ENCODE peak calls at places on chromosome 20, in nine cellular contexts. A, D, Y, L, I, Q, T, W and O are unnamed samples.
A peak's percentile ranks its signal among the peaks of the same experiment; 100 is the strongest.

GRCh38 chr20:45890077-45890996 is 671 bp downstream of the NEURL2 start:
- DNase-seq in A (peak; percentile 86), D (no peak), Y (peak; percentile 89), L (no peak), I (peak; percentile 60), Q (peak; percentile 43), T (no peak), W (no peak), O (peak; percentile 69)

GRCh38 chr20:43937586-43937985 is 22.9 kb downstream of the TOX2 start:
- DNase-seq in A (no peak), D (no peak), Y (no peak), L (no peak), I (no peak), Q (no peak), T (no peak), W (no peak), O (no peak)

GRCh38 chr20:1876975-1877603 is 18.1 kb upstream of the SIRPA start:
- DNase-seq in A (no peak), D (no peak), Y (no peak), L (no peak), I (no peak), Q (no peak), T (no peak), W (no peak), O (no peak)

GRCh38 chr20:21360686-21361085 is 36.6 kb downstream of the NKX2-4 start:
- DNase-seq in A (peak; percentile 67), D (no peak), Y (no peak), L (no peak), I (no peak), Q (no peak), T (no peak), W (no peak), O (no peak)

GRCh38 chr20:62377615-62378085 is 9.3 kb upstream of the RPS21 start:
- DNase-seq in A (no peak), D (no peak), Y (no peak), L (no peak), I (no peak), Q (no peak), T (no peak), W (no peak), O (no peak)

GRCh38 chr20:56359212-56360132 is 698 bp downstream of the FAM210B start:
- DNase-seq in A (peak; percentile 88), D (no peak), Y (peak; percentile 27), L (peak; percentile 50), I (peak; percentile 24), Q (peak; percentile 7), T (no peak), W (peak; percentile 49), O (peak; percentile 21)

GRCh38 chr20:48794360-48794759 is 33.4 kb downstream of the PREX1 start:
- DNase-seq in A (no peak), D (no peak), Y (peak; percentile 50), L (no peak), I (no peak), Q (no peak), T (no peak), W (no peak), O (no peak)

GRCh38 chr20:42255820-42256219 is 637.6 kb upstream of the CHD6 start:
- DNase-seq in A (no peak), D (no peak), Y (no peak), L (no peak), I (no peak), Q (no peak), T (no peak), W (peak; percentile 8), O (no peak)

GRCh38 chr20:15643713-15644112 is 929.5 kb downstream of the KIF16B start:
- DNase-seq in A (peak; percentile 3), D (no peak), Y (no peak), L (peak; percentile 5), I (no peak), Q (no peak), T (no peak), W (no peak), O (no peak)

GRCh38 chr20:23180451-23180921 is 94.4 kb upstream of the CD93 start:
- DNase-seq in A (no peak), D (no peak), Y (no peak), L (no peak), I (no peak), Q (no peak), T (no peak), W (no peak), O (no peak)

GRCh38 chr20:11992426-11992825 is 74.7 kb downstream of the BTBD3 start:
- DNase-seq in A (no peak), D (no peak), Y (no peak), L (no peak), I (no peak), Q (no peak), T (no peak), W (no peak), O (no peak)

GRCh38 chr20:40191573-40191972 is 497.5 kb downstream of the MAFB start:
- DNase-seq in A (no peak), D (no peak), Y (no peak), L (no peak), I (no peak), Q (no peak), T (no peak), W (no peak), O (no peak)

GRCh38 chr20:63321148-63321831 is 28.3 kb downstream of the COL20A1 start:
- DNase-seq in A (peak; percentile 5), D (no peak), Y (no peak), L (no peak), I (no peak), Q (no peak), T (no peak), W (no peak), O (no peak)

GRCh38 chr20:3734111-3734843 is 1.8 kb downstream of the HSPA12B start:
- DNase-seq in A (no peak), D (no peak), Y (no peak), L (no peak), I (no peak), Q (no peak), T (no peak), W (no peak), O (no peak)

GRCh38 chr20:47809161-47809560 is 23.9 kb upstream of the SULF2 start:
- DNase-seq in A (no peak), D (no peak), Y (no peak), L (no peak), I (no peak), Q (no peak), T (no peak), W (no peak), O (no peak)

GRCh38 chr20:33532753-33533459 is 43.0 kb downstream of the CBFA2T2 start:
- DNase-seq in A (no peak), D (no peak), Y (no peak), L (no peak), I (no peak), Q (no peak), T (no peak), W (no peak), O (no peak)

GRCh38 chr20:64005394-64005793 is 24.5 kb downstream of the PRPF6 start:
- DNase-seq in A (peak; percentile 43), D (no peak), Y (no peak), L (no peak), I (no peak), Q (no peak), T (no peak), W (no peak), O (no peak)

GRCh38 chr20:63542696-63543095 is 4.9 kb downstream of the SRMS start:
- DNase-seq in A (no peak), D (no peak), Y (no peak), L (no peak), I (no peak), Q (no peak), T (no peak), W (no peak), O (no peak)

GRCh38 chr20:48002517-48002970 is 217.3 kb upstream of the SULF2 start:
- DNase-seq in A (no peak), D (no peak), Y (no peak), L (no peak), I (no peak), Q (no peak), T (no peak), W (no peak), O (no peak)

GRCh38 chr20:63448050-63448449 is 24.4 kb downstream of the KCNQ2 start:
- DNase-seq in A (no peak), D (no peak), Y (no peak), L (no peak), I (no peak), Q (no peak), T (no peak), W (no peak), O (no peak)

GRCh38 chr20:25195014-25195961 is at the start of gene ENTPD6:
- DNase-seq in A (peak; percentile 85), D (peak; percentile 72), Y (peak; percentile 81), L (peak; percentile 92), I (peak; percentile 95), Q (peak; percentile 91), T (peak; percentile 78), W (peak; percentile 92), O (peak; percentile 96)

GRCh38 chr20:1472556-1473243 is 6.1 kb upstream of the NSFL1C start:
- DNase-seq in A (no peak), D (no peak), Y (no peak), L (peak; percentile 58), I (no peak), Q (no peak), T (no peak), W (no peak), O (no peak)

GRCh38 chr20:346640-347316 is at the start of gene NRSN2:
- DNase-seq in A (peak; percentile 73), D (peak; percentile 33), Y (peak; percentile 66), L (peak; percentile 57), I (peak; percentile 50), Q (no peak), T (no peak), W (peak; percentile 39), O (peak; percentile 59)

GRCh38 chr20:6829510-6830116 is 62.1 kb downstream of the BMP2 start:
- DNase-seq in A (peak; percentile 17), D (no peak), Y (no peak), L (no peak), I (no peak), Q (no peak), T (no peak), W (no peak), O (no peak)

GRCh38 chr20:50187403-50188051 is 3.1 kb upstream of the CEBPB start:
- DNase-seq in A (peak; percentile 84), D (no peak), Y (no peak), L (peak; percentile 30), I (no peak), Q (no peak), T (no peak), W (no peak), O (no peak)

GRCh38 chr20:45509091-45509490 is 6.3 kb downstream of the SPINT3 start:
- DNase-seq in A (no peak), D (no peak), Y (no peak), L (no peak), I (no peak), Q (no peak), T (no peak), W (no peak), O (no peak)

GRCh38 chr20:10581823-10582222 is 92.0 kb downstream of the JAG1 start:
- DNase-seq in A (peak; percentile 76), D (no peak), Y (no peak), L (no peak), I (no peak), Q (no peak), T (no peak), W (no peak), O (no peak)

GRCh38 chr20:46415773-46416172 is 9.4 kb upstream of the ELMO2 start:
- DNase-seq in A (no peak), D (no peak), Y (no peak), L (no peak), I (no peak), Q (no peak), T (no peak), W (no peak), O (no peak)

GRCh38 chr20:22574545-22575086 is 9.8 kb downstream of the FOXA2 start:
- DNase-seq in A (no peak), D (no peak), Y (no peak), L (peak; percentile 14), I (no peak), Q (no peak), T (no peak), W (no peak), O (no peak)

GRCh38 chr20:21137078-21137477 is 11.2 kb downstream of the KIZ start:
- DNase-seq in A (no peak), D (no peak), Y (no peak), L (no peak), I (no peak), Q (no peak), T (no peak), W (peak; percentile 9), O (no peak)

GRCh38 chr20:32365560-32365959 is 7.4 kb downstream of the ASXL1 start:
- DNase-seq in A (no peak), D (no peak), Y (no peak), L (no peak), I (no peak), Q (no peak), T (no peak), W (no peak), O (no peak)